ENCODE peak calls at places on chromosomes 11 and 22, in nine cellular contexts. D is ovary, H is heart left ventricle, B is transverse colon, F is mammary epithelial cell, L is cardiac muscle cell, O is brain microvascular endothelial cell, J is suprapubic skin, U is osteoblast. W is an unnamed sample.
A peak's percentile ranks its signal among the peaks of the same experiment; 100 is the strongest.

GRCh38 chr11:125941606-125942275 is 4.1 kb upstream of the VSIG10L2 start:
- DNase-seq in D (peak; percentile 75), H (peak; percentile 60), B (peak; percentile 69), F (peak; percentile 17), L (peak; percentile 48), O (no peak), J (no peak), U (peak; percentile 92), W (peak; percentile 48)

GRCh38 chr22:41001722-41002122 is 50.5 kb downstream of the RBX1 start:
- DNase-seq in D (no peak), H (no peak), B (no peak), F (peak; percentile 82), L (peak; percentile 45), O (peak; percentile 11), J (no peak), U (no peak), W (no peak)

GRCh38 chr11:102323542-102324261 is 6.4 kb downstream of the BIRC3 start:
- DNase-seq in D (no peak), H (no peak), B (no peak), F (peak; percentile 57), L (peak; percentile 52), O (peak; percentile 51), J (no peak), U (no peak), W (no peak)

GRCh38 chr22:41260871-41261270 is 20.1 kb upstream of the CHADL start:
- DNase-seq in D (no peak), H (peak; percentile 94), B (no peak), F (no peak), L (no peak), O (no peak), J (no peak), U (peak; percentile 67), W (no peak)

GRCh38 chr11:119512373-119512772 is 89.4 kb upstream of the THY1 start:
- DNase-seq in D (no peak), H (no peak), B (no peak), F (no peak), L (no peak), O (no peak), J (no peak), U (no peak), W (no peak)

GRCh38 chr11:107836811-107837210 is 21.8 kb downstream of the SLC35F2 start:
- DNase-seq in D (no peak), H (no peak), B (no peak), F (no peak), L (no peak), O (no peak), J (no peak), U (no peak), W (no peak)

GRCh38 chr11:66880484-66881211 is 23.8 kb downstream of the LRFN4 start:
- DNase-seq in D (no peak), H (no peak), B (no peak), F (peak; percentile 92), L (no peak), O (no peak), J (no peak), U (peak; percentile 10), W (peak; percentile 18)

GRCh38 chr11:79329561-79329960 is 111.3 kb downstream of the TENM4 start:
- DNase-seq in D (no peak), H (no peak), B (no peak), F (no peak), L (no peak), O (no peak), J (no peak), U (no peak), W (no peak)

GRCh38 chr11:116501728-116502127 is 271.1 kb downstream of the BUD13 start:
- DNase-seq in D (no peak), H (no peak), B (no peak), F (no peak), L (no peak), O (no peak), J (no peak), U (no peak), W (no peak)

GRCh38 chr11:134655189-134655937 is 243.3 kb upstream of the B3GAT1 start:
- DNase-seq in D (no peak), H (no peak), B (no peak), F (no peak), L (no peak), O (no peak), J (peak; percentile 70), U (peak; percentile 87), W (no peak)

GRCh38 chr22:39600491-39601179 is 30.1 kb downstream of the CACNA1I start:
- DNase-seq in D (no peak), H (no peak), B (no peak), F (no peak), L (no peak), O (no peak), J (no peak), U (peak; percentile 69), W (no peak)

GRCh38 chr22:43424865-43425630 is 13.2 kb downstream of the MPPED1 start:
- DNase-seq in D (no peak), H (peak; percentile 9), B (no peak), F (no peak), L (no peak), O (no peak), J (no peak), U (no peak), W (no peak)

GRCh38 chr22:38827510-38827909 is 16.3 kb downstream of the NPTXR start:
- DNase-seq in D (no peak), H (no peak), B (no peak), F (no peak), L (no peak), O (no peak), J (no peak), U (peak; percentile 72), W (no peak)

GRCh38 chr11:64459016-64459415 is 100.1 kb downstream of the RPS6KA4 start:
- DNase-seq in D (no peak), H (no peak), B (no peak), F (no peak), L (no peak), O (no peak), J (peak; percentile 28), U (peak; percentile 79), W (no peak)

GRCh38 chr11:79626135-79626748 is 185.4 kb upstream of the TENM4 start:
- DNase-seq in D (no peak), H (no peak), B (no peak), F (peak; percentile 80), L (no peak), O (no peak), J (no peak), U (no peak), W (no peak)

GRCh38 chr11:80241766-80242165 is 800.9 kb upstream of the TENM4 start:
- DNase-seq in D (no peak), H (no peak), B (no peak), F (peak; percentile 62), L (peak; percentile 31), O (peak; percentile 83), J (no peak), U (no peak), W (no peak)

GRCh38 chr11:57305523-57305922 is 19.2 kb downstream of the TNKS1BP1 start:
- DNase-seq in D (no peak), H (no peak), B (no peak), F (no peak), L (no peak), O (no peak), J (no peak), U (peak; percentile 46), W (no peak)

GRCh38 chr22:22791438-22792181 is 96.0 kb upstream of the IGLL5 start:
- DNase-seq in D (no peak), H (no peak), B (no peak), F (no peak), L (no peak), O (no peak), J (no peak), U (no peak), W (no peak)

GRCh38 chr22:44668190-44668885 is 33.7 kb upstream of the PRR5 start:
- DNase-seq in D (peak; percentile 64), H (no peak), B (no peak), F (no peak), L (peak; percentile 24), O (no peak), J (no peak), U (peak; percentile 81), W (peak; percentile 36)
- TF ChIP-seq CTCF in D (no peak), H (no peak), B (no peak), F (no peak), L (no peak), O (no peak), J (no peak), U (no peak), W (no peak)

GRCh38 chr11:96299155-96299883 is 43.7 kb downstream of the MAML2 start:
- DNase-seq in D (peak; percentile 36), H (no peak), B (no peak), F (no peak), L (no peak), O (no peak), J (no peak), U (no peak), W (no peak)

GRCh38 chr11:96306600-96306932 is 36.4 kb downstream of the MAML2 start:
- DNase-seq in D (no peak), H (no peak), B (no peak), F (no peak), L (no peak), O (peak; percentile 52), J (no peak), U (no peak), W (no peak)

GRCh38 chr11:96301818-96302217 is 41.2 kb downstream of the MAML2 start:
- DNase-seq in D (no peak), H (no peak), B (no peak), F (no peak), L (no peak), O (no peak), J (no peak), U (no peak), W (no peak)

GRCh38 chr11:96303980-96304379 is 39.0 kb downstream of the MAML2 start:
- DNase-seq in D (no peak), H (no peak), B (no peak), F (no peak), L (no peak), O (no peak), J (no peak), U (no peak), W (no peak)

DNA sequence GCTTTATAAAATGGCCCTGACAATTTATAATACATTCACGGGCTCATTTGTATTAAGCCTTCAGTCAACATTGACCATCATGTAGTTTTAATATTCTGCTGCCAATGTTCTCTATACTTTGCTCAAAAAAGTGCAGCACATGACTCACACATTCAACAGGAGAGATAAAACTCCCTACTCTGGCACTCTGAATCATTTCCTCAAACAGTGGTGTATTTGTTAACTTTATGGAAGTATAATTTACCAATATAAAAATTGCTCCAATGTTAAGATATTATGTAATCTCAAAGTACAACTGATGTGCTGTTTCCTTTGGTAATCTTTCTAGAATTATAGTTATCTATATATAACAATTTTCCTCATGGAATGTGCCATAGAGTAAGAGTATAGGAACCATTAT is 39.9 kb downstream of the MAML2 start:
- DNase-seq in D (no peak), H (no peak), B (no peak), F (peak; percentile 83), L (peak; percentile 84), O (peak; percentile 71), J (no peak), U (peak; percentile 68), W (no peak)
- H3K27ac ChIP-seq in D (peak overlapping the region; percentile 22), H (peak overlapping the region; percentile 44), B (peak overlapping the region; percentile 67), F (peak overlapping the region; percentile 73), L (no peak overlapping the region), O (peak overlapping the region; percentile 56), J (no peak overlapping the region), U (peak overlapping the region; percentile 100), W (no peak overlapping the region)

GRCh38 chr22:27774200-27774599 is 27.4 kb downstream of the MN1 start:
- DNase-seq in D (no peak), H (no peak), B (no peak), F (no peak), L (no peak), O (no peak), J (no peak), U (peak; percentile 72), W (no peak)
- TF ChIP-seq CTCF in D (no peak), H (no peak), B (no peak), F (no peak), L (no peak), O (no peak), J (no peak), U (no peak), W (no peak)

GRCh38 chr11:62645660-62645933 is 816 bp downstream of the GANAB start:
- DNase-seq in D (no peak), H (no peak), B (no peak), F (no peak), L (no peak), O (no peak), J (no peak), U (peak; percentile 31), W (no peak)
- H3K27ac ChIP-seq in D (peak overlapping the region; percentile 87), H (peak overlapping the region; percentile 92), B (peak overlapping the region; percentile 91), F (peak overlapping the region; percentile 63), L (peak overlapping the region; percentile 96), O (peak overlapping the region; percentile 91), J (peak overlapping the region; percentile 98), U (peak overlapping the region; percentile 90), W (peak overlapping the region; percentile 82)

W was measured in CD4-positive, alpha-beta T cell.